ENCODE peak calls at places on chromosomes 13 and 19, in six cellular contexts. K is heart left ventricle, O is adrenal gland, N is cardiac muscle cell, J is endothelial cell of umbilical vein, L is IMR-90. W is an unnamed sample.

GRCh38 chr13:75316427-75316826 is 165.5 kb downstream of the TBC1D4 start:
- DNase-seq in N (peak), K (no peak), J (peak), O (no peak), L (peak), W (peak)

GRCh38 chr19:16702123-16702522 is 17.5 kb upstream of the NWD1 start:
- DNase-seq in K (peak), N (peak), O (no peak), L (peak), J (no peak), W (peak)

GRCh38 chr13:33069365-33069764 is 53.1 kb downstream of the KL start:
- DNase-seq in O (no peak), N (no peak), K (no peak), J (peak), L (no peak), W (no peak)

GRCh38 chr19:39390460-39390758 is 497 bp downstream of the PAF1 start:
- DNase-seq in N (no peak), L (no peak), K (no peak), J (no peak), O (peak), W (peak)

GRCh38 chr19:20186163-20186562 is 19.1 kb downstream of the ZNF486 start:
- DNase-seq in N (peak), K (no peak), L (no peak), J (no peak), O (no peak), W (no peak)

GRCh38 chr13:113029487-113030258 is 60.7 kb downstream of the MCF2L start:
- DNase-seq in O (no peak), J (peak), L (no peak), N (peak), K (no peak), W (no peak)

GRCh38 chr13:52899206-52899605 is 50.8 kb upstream of the PCDH8 start:
- DNase-seq in N (no peak), O (no peak), J (no peak), K (no peak), L (no peak), W (no peak)

GRCh38 chr19:28436320-28436719 is 776.6 kb downstream of the UQCRFS1 start:
- DNase-seq in L (no peak), K (no peak), J (no peak), N (no peak), O (no peak), W (no peak)

GRCh38 chr13:48000559-48001126 is 430 bp downstream of the SUCLA2 start:
- DNase-seq in O (peak), K (peak), J (peak), N (no peak), L (peak), W (no peak)

GRCh38 chr13:47094734-47095434 is 198.0 kb upstream of the HTR2A start:
- DNase-seq in O (no peak), K (no peak), N (no peak), L (no peak), J (no peak), W (no peak)

GRCh38 chr19:15296841-15297415 is 35.4 kb downstream of the BRD4 start:
- DNase-seq in O (no peak), N (no peak), L (no peak), J (no peak), K (no peak), W (no peak)

GRCh38 chr13:32381539-32381938 is 46.4 kb downstream of the N4BP2L1 start:
- DNase-seq in N (peak), L (peak), O (peak), J (peak), K (no peak), W (peak)

DNA sequence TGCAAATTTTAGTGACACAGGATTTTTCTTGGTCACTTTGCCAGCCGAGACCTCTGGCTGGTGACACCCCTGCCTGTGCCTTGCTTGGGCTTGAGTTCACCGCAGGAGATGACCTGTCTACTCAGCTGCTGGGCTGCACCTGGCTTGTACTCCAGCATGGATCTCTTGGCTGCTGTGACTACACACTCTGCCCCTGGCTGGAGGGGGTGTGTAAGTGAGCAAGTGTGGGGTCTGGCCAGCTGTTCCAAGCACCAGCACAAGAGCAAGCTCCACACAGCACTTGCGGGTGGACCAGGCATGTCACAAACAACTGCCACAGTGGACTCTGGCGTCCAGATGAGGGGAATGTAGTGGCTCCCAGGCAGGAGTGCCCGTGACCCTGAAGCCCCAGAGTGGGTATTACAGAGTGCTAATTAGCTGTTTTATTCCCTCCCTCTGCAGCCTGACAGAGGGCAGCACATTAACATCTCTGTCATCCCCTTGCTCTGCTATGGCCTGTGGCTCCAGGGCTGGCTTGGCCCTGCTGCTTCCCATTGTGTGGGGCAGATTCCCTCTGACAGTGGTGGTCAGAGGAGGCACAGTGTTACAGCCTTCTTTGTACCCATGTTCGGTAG is 1387.2 kb downstream of the OLFM4 start:
- DNase-seq in N (no peak), K (no peak), O (no peak), J (no peak), L (no peak), W (no peak)
- TF ChIP-seq CTCF in N (no peak), K (no peak), O (no peak), J (no peak), L (no peak), W (no peak)

DNA sequence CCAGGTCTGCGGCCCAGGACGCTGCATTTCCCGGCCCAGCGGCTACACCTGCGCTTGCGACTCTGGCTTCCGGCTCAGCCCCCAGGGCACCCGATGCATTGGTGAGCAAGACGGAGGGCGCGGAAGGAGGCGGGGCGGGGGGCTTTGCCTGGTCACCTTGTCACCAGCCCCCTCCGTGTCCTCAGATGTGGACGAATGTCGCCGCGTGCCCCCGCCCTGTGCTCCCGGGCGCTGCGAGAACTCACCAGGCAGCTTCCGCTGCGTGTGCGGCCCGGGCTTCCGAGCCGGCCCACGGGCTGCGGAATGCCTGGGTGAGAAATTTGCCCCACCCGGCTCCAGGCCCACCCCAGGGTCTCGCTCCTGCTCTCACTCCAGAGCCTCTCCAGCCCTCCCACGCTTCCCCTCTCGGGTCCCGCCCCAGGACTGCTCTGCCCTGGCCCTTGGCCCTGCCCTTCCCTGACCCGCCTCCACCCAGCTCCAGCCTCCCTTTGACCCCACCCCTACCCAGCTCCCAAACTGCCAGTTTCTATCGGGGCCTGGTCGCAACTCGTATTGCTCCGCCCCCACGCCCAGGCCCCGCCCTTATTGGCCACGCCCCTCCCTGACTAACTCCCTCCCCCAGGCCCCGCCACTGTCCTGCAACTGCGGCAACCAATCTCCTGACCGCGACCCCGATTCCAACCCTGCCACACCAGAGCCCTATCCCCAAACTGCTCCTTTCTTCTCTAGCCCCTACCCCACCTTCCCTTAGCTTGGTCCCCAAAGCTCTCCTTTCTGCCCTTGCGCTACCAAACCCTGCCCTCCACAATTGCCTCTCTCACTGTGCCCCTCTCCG is 8.6 kb downstream of the LTBP4 start:
- DNase-seq in N (peak), K (peak), J (peak), O (peak), L (no peak), W (peak)
- H3K27ac ChIP-seq in N (no peak), K (peak), J (no peak), O (peak), L (no peak), W (peak)

DNA sequence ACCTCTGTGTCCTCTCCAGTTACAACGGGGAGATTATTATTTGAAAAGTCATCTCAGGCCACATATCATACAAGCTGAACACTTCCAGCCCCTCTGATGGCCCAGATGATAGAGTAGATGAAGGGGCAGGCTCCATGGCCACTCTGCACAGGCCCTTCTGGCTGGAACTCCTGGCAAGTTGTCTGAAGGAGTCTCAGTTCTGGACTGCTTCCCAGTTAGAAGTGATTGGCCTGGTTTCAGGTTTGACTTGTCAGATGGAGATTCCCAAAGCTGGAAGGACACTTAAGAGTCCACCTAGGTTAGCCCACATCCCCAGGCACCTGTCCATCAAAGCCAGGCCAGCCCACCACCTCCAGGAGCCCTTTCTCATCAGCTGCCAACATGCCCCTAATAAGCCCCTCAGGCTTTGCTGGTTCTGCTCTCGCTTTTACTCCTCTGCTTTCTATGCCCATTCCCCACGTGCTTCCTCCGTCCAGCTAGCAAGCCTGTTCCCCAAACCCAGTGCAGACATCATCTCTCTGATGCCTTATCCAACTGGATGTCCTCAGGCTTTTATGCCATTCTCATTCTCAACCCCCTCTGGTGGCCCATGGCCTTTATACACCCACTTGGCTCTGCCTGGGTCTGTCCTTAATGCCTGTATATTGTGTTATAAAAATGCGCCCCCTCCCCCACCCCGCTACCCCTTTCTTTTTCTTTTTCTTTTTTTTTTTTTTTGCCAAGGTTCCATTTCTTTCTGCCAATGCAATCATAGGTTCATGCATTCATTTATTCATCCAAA is 56.5 kb downstream of the HSPH1 start:
- DNase-seq in K (no peak), L (peak), J (no peak), O (peak), N (peak), W (peak)
- TF ChIP-seq CTCF in K (no peak), L (no peak), J (no peak), O (no peak), N (no peak), W (no peak)

DNA sequence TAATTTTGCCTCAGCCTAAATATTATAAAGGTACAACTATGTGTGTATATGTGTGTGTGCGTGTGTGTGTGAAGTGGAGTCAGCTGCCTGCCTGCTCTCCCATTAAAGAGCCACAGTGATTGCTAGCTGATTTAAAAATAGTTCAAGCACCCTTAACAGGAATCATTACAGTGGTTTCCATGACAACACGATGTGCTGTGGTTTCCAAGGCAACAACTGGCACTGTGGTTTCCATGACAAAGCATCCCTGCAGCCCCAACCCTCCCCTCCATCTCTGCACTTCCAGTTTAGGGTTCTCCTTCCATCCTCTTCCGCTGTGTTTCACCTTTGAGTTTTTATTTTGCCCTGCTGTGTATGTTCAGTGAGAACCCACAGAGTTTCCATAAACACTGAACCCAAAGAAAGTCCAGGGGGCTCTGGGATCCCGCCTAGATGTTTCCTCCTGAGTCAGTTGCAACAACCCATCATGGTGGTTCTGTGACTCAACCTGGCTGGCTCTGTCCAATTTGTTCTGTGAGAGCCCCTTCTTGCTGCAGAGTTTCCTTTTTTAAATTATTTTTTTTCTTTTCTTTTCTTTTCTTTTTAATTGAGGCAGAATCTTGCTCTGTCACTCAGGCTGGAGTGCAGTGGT is 7.1 kb upstream of the PNMA8A start:
- DNase-seq in J (no peak), L (peak), K (no peak), O (no peak), N (peak), W (peak)
- H3K27ac ChIP-seq in J (no peak), L (no peak), K (no peak), O (no peak), N (peak), W (peak)

DNA sequence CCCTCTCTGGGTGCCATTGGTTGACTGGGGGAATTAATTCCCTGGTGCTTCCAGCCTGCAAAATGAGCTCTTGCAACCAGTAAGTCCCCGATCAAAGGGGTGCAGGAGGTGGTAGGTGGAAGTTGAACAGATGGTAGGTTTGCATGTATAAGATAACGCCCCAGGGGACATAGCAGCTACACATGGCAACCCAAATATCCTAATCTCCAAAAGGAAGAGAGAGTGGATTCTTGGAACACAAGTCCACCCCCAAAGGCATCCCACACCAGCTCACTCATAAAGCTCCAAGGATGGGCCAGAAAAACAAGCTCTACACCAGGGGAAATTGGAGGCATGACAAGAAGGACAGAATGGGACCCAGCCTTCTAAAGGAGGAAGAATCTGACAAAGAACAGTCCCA is 4.8 kb downstream of the CD209 start:
- DNase-seq in O (no peak), J (no peak), L (no peak), K (no peak), N (no peak), W (no peak)
- TF ChIP-seq CTCF in O (no peak), J (no peak), L (no peak), K (no peak), N (no peak), W (no peak)